ENCODE peak calls at places on chromosomes 12 and 14, in seven cellular contexts. F, Z, M, R, L, A and E are unnamed samples.

GRCh38 chr14:76490735-76491134 is 114.8 kb downstream of the ESRRB start:
- DNase-seq in A (no peak), Z (no peak), M (no peak), L (no peak), F (no peak), R (no peak), E (no peak)

GRCh38 chr12:109718390-109718789 is 4.8 kb downstream of the FAM222A start:
- DNase-seq in F (no peak), L (no peak), M (no peak), R (no peak), A (peak), Z (no peak), E (no peak)

GRCh38 chr12:70883855-70884254 is 36.7 kb downstream of the PTPRR start:
- DNase-seq in A (no peak), L (no peak), Z (no peak), R (no peak), M (no peak), F (no peak), E (no peak)

GRCh38 chr12:92164712-92165111 is 19.1 kb upstream of the BTG1 start:
- DNase-seq in A (no peak), R (no peak), F (no peak), L (no peak), M (no peak), Z (no peak), E (no peak)

GRCh38 chr14:51654549-51654879 is 2.8 kb downstream of the FRMD6 start:
- DNase-seq in R (no peak), L (no peak), F (no peak), M (no peak), A (no peak), Z (no peak), E (no peak)

GRCh38 chr12:45655186-45655585 is 74.3 kb upstream of the ARID2 start:
- DNase-seq in M (peak), R (peak), F (peak), A (peak), Z (no peak), L (peak), E (peak)

GRCh38 chr12:27164330-27165045 is 79.6 kb upstream of the STK38L start:
- DNase-seq in F (no peak), R (no peak), M (no peak), Z (no peak), A (no peak), L (no peak), E (no peak)

GRCh38 chr12:41486718-41487117 is 298.6 kb downstream of the PDZRN4 start:
- DNase-seq in Z (no peak), L (no peak), M (no peak), A (no peak), R (no peak), F (no peak), E (no peak)

GRCh38 chr14:38592764-38593442 is 337.0 kb upstream of the CLEC14A start:
- DNase-seq in Z (no peak), L (no peak), A (no peak), R (no peak), M (no peak), F (no peak), E (no peak)

GRCh38 chr14:69055125-69055524 is 76.0 kb upstream of the ACTN1 start:
- DNase-seq in F (no peak), L (peak), A (no peak), R (no peak), M (no peak), Z (no peak), E (no peak)

GRCh38 chr12:128570191-128571065 is 253.3 kb downstream of the SLC15A4 start:
- DNase-seq in F (no peak), R (peak), Z (no peak), A (peak), M (peak), L (no peak), E (no peak)

GRCh38 chr12:69900720-69901131 is 75.7 kb downstream of the MYRFL start:
- DNase-seq in F (peak), R (peak), L (peak), Z (peak), M (peak), A (peak), E (peak)

GRCh38 chr12:10853746-10854145 is 4.5 kb upstream of the PRR4 start:
- DNase-seq in M (no peak), Z (no peak), L (no peak), F (no peak), R (no peak), A (no peak), E (no peak)

GRCh38 chr12:77343291-77343690 is 277.9 kb upstream of the E2F7 start:
- DNase-seq in Z (no peak), L (peak), R (no peak), M (no peak), A (no peak), F (no peak), E (no peak)

GRCh38 chr14:55240526-55241178 is 30.6 kb upstream of the FBXO34 start:
- DNase-seq in M (no peak), A (no peak), Z (no peak), L (no peak), R (no peak), F (no peak), E (no peak)

GRCh38 chr12:126588586-126589249 is 1523.5 kb downstream of the AACS start:
- DNase-seq in A (no peak), L (no peak), R (no peak), M (peak), F (no peak), Z (no peak), E (no peak)

GRCh38 chr12:100356646-100357223 is at the start of gene SLC17A8:
- DNase-seq in L (no peak), A (peak), R (no peak), M (no peak), Z (no peak), F (no peak), E (no peak)

GRCh38 chr12:52826611-52827498 is 7.3 kb downstream of the KRT79 start:
- DNase-seq in R (no peak), M (no peak), L (no peak), Z (no peak), A (no peak), F (no peak), E (no peak)

GRCh38 chr12:69338120-69338859 is 9.9 kb upstream of the LYZ start:
- DNase-seq in Z (no peak), M (no peak), L (peak), R (no peak), F (no peak), A (no peak), E (no peak)

GRCh38 chr12:46461907-46462605 is 89.5 kb upstream of the SLC38A2 start:
- DNase-seq in L (no peak), M (no peak), A (no peak), Z (no peak), R (no peak), F (no peak), E (no peak)

GRCh38 chr12:21615441-21615840 is 10.8 kb upstream of the GYS2 start:
- DNase-seq in R (no peak), F (no peak), L (no peak), A (no peak), M (no peak), Z (no peak), E (no peak)

GRCh38 chr14:22838631-22839041 is 2.3 kb downstream of the MMP14 start:
- DNase-seq in L (peak), A (no peak), R (no peak), Z (no peak), F (no peak), M (no peak), E (no peak)

GRCh38 chr12:107449891-107450290 is 235.7 kb upstream of the PWP1 start:
- DNase-seq in A (no peak), L (no peak), F (no peak), Z (no peak), M (no peak), R (no peak), E (no peak)